ENCODE peak calls at places on chromosome 13, in four cellular contexts. Y, N, T and I are unnamed samples.

GRCh38 chr13:24212254-24212653 is 51.7 kb downstream of the SPATA13 start:
- DNase-seq in Y (no peak), N (no peak), T (no peak), I (no peak)

GRCh38 chr13:83937579-83937978 is 55.3 kb upstream of the SLITRK1 start:
- DNase-seq in Y (no peak), N (no peak), T (no peak), I (no peak)

GRCh38 chr13:103157034-103157433 is 90.8 kb upstream of the SLC10A2 start:
- DNase-seq in Y (no peak), N (no peak), T (no peak), I (no peak)

GRCh38 chr13:36685912-36686311 is 12.1 kb downstream of the SERTM1 start:
- DNase-seq in Y (no peak), N (no peak), T (no peak), I (no peak)

GRCh38 chr13:94112227-94112626 is 367.3 kb downstream of the DCT start:
- DNase-seq in Y (peak), N (no peak), T (no peak), I (no peak)

GRCh38 chr13:49098771-49099512 is 121.2 kb upstream of the MLNR start:
- DNase-seq in Y (no peak), N (peak), T (no peak), I (no peak)

GRCh38 chr13:109465151-109465550 is 321.2 kb downstream of the IRS2 start:
- DNase-seq in Y (no peak), N (no peak), T (no peak), I (no peak)

GRCh38 chr13:70424928-70425327 is 316.7 kb upstream of the KLHL1 start:
- DNase-seq in Y (no peak), N (no peak), T (no peak), I (no peak)

GRCh38 chr13:113579686-113580085 is 4.9 kb upstream of the TFDP1 start:
- DNase-seq in Y (no peak), N (no peak), T (no peak), I (no peak)

GRCh38 chr13:46721054-46721453 is 75.9 kb downstream of the ESD start:
- DNase-seq in Y (peak), N (peak), T (peak), I (no peak)

GRCh38 chr13:92312823-92313222 is 913.8 kb upstream of the GPC6 start:
- DNase-seq in Y (no peak), N (no peak), T (no peak), I (no peak)

GRCh38 chr13:22161871-22162270 is 491.0 kb downstream of the FGF9 start:
- DNase-seq in Y (no peak), N (no peak), T (no peak), I (peak)

GRCh38 chr13:66794340-66795031 is 435.6 kb downstream of the PCDH9 start:
- DNase-seq in Y (no peak), N (no peak), T (no peak), I (no peak)

GRCh38 chr13:44904982-44905381 is 84.3 kb downstream of the NUFIP1 start:
- DNase-seq in Y (no peak), N (no peak), T (peak), I (no peak)

GRCh38 chr13:45451282-45451681 is 13.5 kb upstream of the COG3 start:
- DNase-seq in Y (no peak), N (no peak), T (no peak), I (no peak)

GRCh38 chr13:44063881-44064280 is 184.2 kb downstream of the LACC1 start:
- DNase-seq in Y (no peak), N (no peak), T (no peak), I (no peak)

GRCh38 chr13:44972956-44973581 is 16.2 kb downstream of the NUFIP1 start:
- DNase-seq in Y (peak), N (peak), T (peak), I (no peak)

GRCh38 chr13:107713314-107713713 is 502.0 kb downstream of the LIG4 start:
- DNase-seq in Y (no peak), N (no peak), T (no peak), I (no peak)

GRCh38 chr13:44648392-44649117 is 72.4 kb upstream of the TSC22D1 start:
- DNase-seq in Y (peak), N (peak), T (peak), I (no peak)

GRCh38 chr13:27712421-27712820 is 79.9 kb upstream of the GSX1 start:
- DNase-seq in Y (peak), N (peak), T (no peak), I (no peak)

GRCh38 chr13:38045278-38046048 is 175.9 kb upstream of the TRPC4 start:
- DNase-seq in Y (peak), N (peak), T (no peak), I (no peak)

GRCh38 chr13:24892844-24893243 is 128.9 kb downstream of the RNF17 start:
- DNase-seq in Y (no peak), N (no peak), T (no peak), I (no peak)

GRCh38 chr13:28792992-28793391 is 27.1 kb upstream of the MTUS2 start:
- DNase-seq in Y (no peak), N (no peak), T (no peak), I (no peak)

GRCh38 chr13:28796938-28797257 is 23.2 kb upstream of the MTUS2 start:
- DNase-seq in Y (no peak), N (no peak), T (no peak), I (no peak)

DNA sequence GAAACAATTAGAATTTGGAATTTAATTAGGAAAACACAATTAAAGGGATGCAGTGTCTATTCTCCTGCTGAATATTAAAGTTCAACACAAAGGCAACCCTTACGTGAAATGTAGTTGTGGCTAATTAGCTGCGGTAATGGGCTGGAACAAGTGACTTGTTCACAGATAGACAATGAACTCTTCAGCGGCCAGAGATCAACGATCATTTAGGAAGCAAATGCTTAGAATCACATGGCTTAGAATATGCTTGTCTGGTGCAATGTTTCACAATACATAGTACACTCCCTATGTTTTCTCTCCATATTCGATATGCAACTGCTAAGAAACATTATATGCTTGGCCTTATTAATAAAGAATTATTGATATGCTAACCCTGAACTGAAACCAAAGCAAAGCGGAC is 25.8 kb upstream of the MTUS2 start:
- DNase-seq in Y (peak), N (no peak), T (no peak), I (no peak)
- TF ChIP-seq PBX3 in Y (no peak), N (no peak), T (no peak), I (no peak)

GRCh38 chr13:74444161-74444571 is 310.0 kb upstream of the KLF12 start:
- DNase-seq in Y (no peak), N (no peak), T (no peak), I (no peak)
- TF ChIP-seq PBX3 in Y (no peak), N (no peak), T (no peak), I (no peak)

DNA sequence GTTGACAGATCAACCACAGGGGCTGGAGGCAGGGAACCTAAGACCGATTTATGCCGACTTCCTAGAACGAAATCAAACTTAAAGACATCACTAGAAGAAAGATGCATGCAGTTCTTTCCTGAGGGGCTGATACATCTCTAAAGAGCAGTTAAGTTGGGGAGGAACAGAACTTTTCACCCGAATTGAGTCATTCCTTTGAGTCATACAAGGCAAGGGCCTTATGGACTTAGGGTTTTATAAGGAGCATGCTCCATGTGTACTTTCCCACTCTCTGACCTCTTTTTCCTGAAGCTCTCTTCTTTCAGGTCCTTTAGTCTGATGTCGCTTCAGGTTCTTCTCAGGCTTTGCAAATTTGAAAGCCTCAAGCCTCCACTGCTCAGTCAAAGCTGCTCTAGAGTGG is 7.9 kb upstream of the FBXL3 start:
- DNase-seq in Y (no peak), N (no peak), T (no peak), I (no peak)
- TF ChIP-seq PBX3 in Y (no peak), N (no peak), T (no peak), I (no peak)

GRCh38 chr13:50993371-50993770 is 83.8 kb downstream of the RNASEH2B start:
- DNase-seq in Y (no peak), N (no peak), T (no peak), I (no peak)

GRCh38 chr13:50989476-50989875 is 79.9 kb downstream of the RNASEH2B start:
- DNase-seq in Y (peak), N (peak), T (no peak), I (no peak)

GRCh38 chr13:50990050-50990449 is 80.5 kb downstream of the RNASEH2B start:
- DNase-seq in Y (no peak), N (no peak), T (no peak), I (no peak)

GRCh38 chr13:50991624-50992610 is 82.3 kb downstream of the RNASEH2B start:
- DNase-seq in Y (no peak), N (no peak), T (no peak), I (peak)

GRCh38 chr13:50990540-50991506 is 81.2 kb downstream of the RNASEH2B start:
- DNase-seq in Y (no peak), N (peak), T (no peak), I (no peak)
- TF ChIP-seq PBX3 in Y (no peak), N (no peak), T (no peak), I (no peak)

DNA sequence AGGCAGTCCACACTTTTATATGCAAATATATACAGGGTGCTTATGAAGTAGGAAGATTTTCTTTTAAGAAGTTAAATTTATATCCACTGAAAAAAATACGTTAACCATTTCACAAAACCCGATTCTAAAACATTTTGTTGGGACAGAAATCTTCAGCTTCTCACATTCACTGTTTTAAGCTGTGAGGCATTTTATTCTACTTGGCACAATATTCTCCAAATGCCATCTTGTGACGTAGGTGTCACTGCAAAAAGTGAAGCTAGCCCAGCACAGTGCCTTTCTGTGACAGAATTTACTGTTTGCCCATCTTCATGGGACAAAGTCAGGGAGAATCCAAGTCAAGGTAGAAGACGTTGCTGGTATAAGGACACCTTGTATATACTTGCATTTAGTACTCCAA is 94.5 kb upstream of the SLC15A1 start:
- DNase-seq in Y (no peak), N (no peak), T (no peak), I (no peak)
- TF ChIP-seq PBX3 in Y (no peak), N (no peak), T (no peak), I (no peak)

DNA sequence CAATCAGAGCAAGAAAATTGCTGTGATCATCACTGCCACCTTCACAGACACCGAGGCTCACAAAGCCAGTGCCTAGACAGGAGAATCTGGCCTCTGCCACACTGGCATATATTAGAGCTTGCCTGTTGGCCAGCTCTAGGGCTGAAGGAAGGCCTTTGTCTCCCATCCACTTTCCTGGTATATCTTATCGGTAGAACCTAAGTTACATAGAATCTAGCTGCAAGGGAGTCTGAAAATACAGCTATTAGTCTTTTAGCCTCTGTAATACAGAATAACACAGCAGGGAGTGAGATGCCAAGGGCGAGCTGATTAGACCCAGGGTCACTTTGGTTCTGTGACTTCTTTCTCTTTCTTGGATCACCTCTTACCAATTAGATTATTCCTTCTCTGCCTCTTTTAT is 154.9 kb upstream of the KL start:
- DNase-seq in Y (no peak), N (no peak), T (no peak), I (no peak)
- TF ChIP-seq PBX3 in Y (no peak), N (no peak), T (no peak), I (no peak)

GRCh38 chr13:99496322-99497142 is 4.7 kb upstream of the TM9SF2 start:
- DNase-seq in Y (peak), N (no peak), T (no peak), I (peak)
- TF ChIP-seq PBX3 in Y (no peak), N (no peak), T (no peak), I (no peak)

GRCh38 chr13:42551611-42552010 is 22.3 kb upstream of the TNFSF11 start:
- DNase-seq in Y (no peak), N (no peak), T (no peak), I (no peak)

GRCh38 chr13:42545842-42546241 is 28.1 kb upstream of the TNFSF11 start:
- DNase-seq in Y (no peak), N (no peak), T (no peak), I (no peak)

GRCh38 chr13:42549555-42549941 is 24.4 kb upstream of the TNFSF11 start:
- DNase-seq in Y (no peak), N (no peak), T (no peak), I (no peak)

GRCh38 chr13:42547615-42548014 is 26.3 kb upstream of the TNFSF11 start:
- DNase-seq in Y (no peak), N (no peak), T (no peak), I (no peak)

DNA sequence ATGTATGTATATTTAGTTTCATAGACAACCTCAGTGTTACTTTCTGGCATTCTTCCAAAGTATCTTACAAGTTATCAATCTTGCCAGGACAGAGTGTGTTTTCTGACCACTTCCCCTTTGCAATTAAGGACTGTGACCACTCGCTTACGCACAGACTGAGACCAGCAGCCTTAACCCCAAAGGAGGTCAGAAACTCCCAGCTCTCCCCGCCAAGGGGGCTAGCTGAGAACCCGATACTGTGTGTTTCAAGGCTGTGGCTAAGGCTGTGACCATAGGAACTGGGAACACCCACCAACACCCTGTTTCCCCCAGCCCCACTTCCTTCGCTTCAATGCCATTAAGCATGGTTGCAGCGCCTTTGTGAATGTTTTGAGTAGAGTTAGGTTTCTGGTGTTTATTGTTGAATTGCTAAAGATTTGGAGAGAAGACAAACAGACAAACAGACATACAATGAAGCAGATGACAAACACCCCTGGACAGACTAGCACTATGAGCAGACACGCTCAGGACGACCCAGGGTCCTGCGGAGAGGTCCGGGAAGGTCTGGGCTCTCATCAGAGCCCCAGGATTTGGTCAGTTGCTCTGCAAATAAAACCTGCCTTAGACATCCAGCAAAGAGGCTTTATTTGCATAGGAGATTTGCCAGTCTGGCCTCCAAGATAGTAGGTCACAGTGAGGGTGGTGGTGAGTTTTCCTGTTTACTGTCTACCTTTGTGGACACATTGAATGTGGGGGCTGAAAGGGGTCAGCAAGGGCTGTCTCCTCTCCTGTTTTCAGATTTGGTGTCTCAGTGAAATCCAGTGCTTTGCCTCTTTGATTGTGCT is 25.0 kb upstream of the TNFSF11 start:
- DNase-seq in Y (no peak), N (no peak), T (no peak), I (peak)
- TF ChIP-seq PBX3 in Y (no peak), N (no peak), T (no peak), I (peak)